ENCODE peak calls at places on chromosomes 2 and 18, in seven cellular contexts. A, O, Y, S, C, I and B are unnamed samples.
A peak's percentile ranks its signal among the peaks of the same experiment; 100 is the strongest.

GRCh38 chr18:22337311-22337710 is 80.4 kb downstream of the CTAGE1 start:
- DNase-seq in A (no peak), O (no peak), Y (no peak), S (no peak), C (no peak), I (no peak), B (peak; percentile 29)

GRCh38 chr18:79133724-79134123 is 64.5 kb downstream of the ATP9B start:
- DNase-seq in A (no peak), O (no peak), Y (peak; percentile 23), S (no peak), C (no peak), I (no peak), B (no peak)

GRCh38 chr18:77222464-77222863 is 27.2 kb upstream of the GALR1 start:
- DNase-seq in A (no peak), O (no peak), Y (no peak), S (no peak), C (no peak), I (no peak), B (no peak)

GRCh38 chr2:111032721-111033532 is 87.8 kb upstream of the BCL2L11 start:
- DNase-seq in A (peak; percentile 87), O (no peak), Y (no peak), S (no peak), C (no peak), I (no peak), B (no peak)

GRCh38 chr2:54271236-54271635 is 15.2 kb upstream of the TSPYL6 start:
- DNase-seq in A (no peak), O (no peak), Y (no peak), S (no peak), C (no peak), I (no peak), B (no peak)

GRCh38 chr2:48829036-48829435 is 73.5 kb upstream of the LHCGR start:
- DNase-seq in A (no peak), O (no peak), Y (no peak), S (no peak), C (no peak), I (no peak), B (no peak)

GRCh38 chr2:171084128-171084527 is 76.6 kb downstream of the TLK1 start:
- DNase-seq in A (no peak), O (no peak), Y (no peak), S (no peak), C (no peak), I (no peak), B (no peak)

GRCh38 chr2:121242976-121243375 is 42.0 kb downstream of the TFCP2L1 start:
- DNase-seq in A (no peak), O (no peak), Y (no peak), S (no peak), C (no peak), I (no peak), B (no peak)

GRCh38 chr18:48924621-48925601 is 25.9 kb downstream of the SMAD7 start:
- DNase-seq in A (no peak), O (no peak), Y (no peak), S (no peak), C (peak; percentile 23), I (peak; percentile 20), B (no peak)

GRCh38 chr18:2845175-2845574 is 1.6 kb upstream of the EMILIN2 start:
- DNase-seq in A (no peak), O (no peak), Y (no peak), S (no peak), C (no peak), I (no peak), B (no peak)

GRCh38 chr2:128473175-128474013 is 154.7 kb upstream of the HS6ST1 start:
- DNase-seq in A (peak; percentile 28), O (no peak), Y (no peak), S (peak; percentile 47), C (peak; percentile 99), I (no peak), B (peak; percentile 93)

GRCh38 chr2:109371481-109372170 is 242.1 kb downstream of the SEPTIN10 start:
- DNase-seq in A (no peak), O (peak; percentile 30), Y (no peak), S (no peak), C (no peak), I (no peak), B (no peak)

GRCh38 chr2:200399046-200399445 is 92.6 kb downstream of the SPATS2L start:
- DNase-seq in A (no peak), O (no peak), Y (no peak), S (peak; percentile 74), C (no peak), I (peak; percentile 41), B (peak; percentile 11)

GRCh38 chr2:18178736-18179349 is 300.4 kb downstream of the KCNS3 start:
- DNase-seq in A (peak; percentile 50), O (no peak), Y (no peak), S (peak; percentile 38), C (no peak), I (peak; percentile 65), B (peak; percentile 73)

GRCh38 chr18:66210875-66211274 is 393.0 kb downstream of the CDH19 start:
- DNase-seq in A (no peak), O (no peak), Y (no peak), S (no peak), C (no peak), I (no peak), B (no peak)

GRCh38 chr2:85357736-85358135 is 3.2 kb downstream of the ELMOD3 start:
- DNase-seq in A (no peak), O (no peak), Y (no peak), S (no peak), C (no peak), I (no peak), B (no peak)

GRCh38 chr2:30780776-30781330 is 26.4 kb downstream of the CAPN13 start:
- DNase-seq in A (peak; percentile 2), O (no peak), Y (no peak), S (no peak), C (no peak), I (no peak), B (no peak)

GRCh38 chr18:49609416-49610284 is 47.8 kb downstream of the LIPG start:
- DNase-seq in A (no peak), O (no peak), Y (no peak), S (no peak), C (no peak), I (no peak), B (no peak)

GRCh38 chr2:238601433-238602222 is 174.9 kb downstream of the ASB1 start:
- DNase-seq in A (no peak), O (no peak), Y (no peak), S (no peak), C (no peak), I (no peak), B (peak; percentile 80)

GRCh38 chr2:64145760-64146159 is 1.5 kb upstream of the PELI1 start:
- DNase-seq in A (no peak), O (no peak), Y (no peak), S (no peak), C (no peak), I (no peak), B (no peak)

GRCh38 chr2:99425022-99425421 is 64.8 kb downstream of the REV1 start:
- DNase-seq in A (no peak), O (no peak), Y (no peak), S (peak; percentile 81), C (no peak), I (peak; percentile 85), B (no peak)

GRCh38 chr2:193373139-193373538 is 1178.4 kb upstream of the TMEFF2 start:
- DNase-seq in A (no peak), O (no peak), Y (no peak), S (no peak), C (no peak), I (peak; percentile 19), B (no peak)

GRCh38 chr2:71934595-71935263 is 212.9 kb downstream of the CYP26B1 start:
- DNase-seq in A (no peak), O (peak; percentile 28), Y (no peak), S (no peak), C (no peak), I (no peak), B (peak; percentile 58)

GRCh38 chr18:11005528-11005927 is 143.8 kb downstream of the PIEZO2 start:
- DNase-seq in A (peak; percentile 72), O (no peak), Y (no peak), S (no peak), C (no peak), I (peak; percentile 95), B (no peak)

GRCh38 chr2:240964221-240964853 is 34.1 kb upstream of the SNED1 start:
- DNase-seq in A (no peak), O (peak; percentile 46), Y (peak; percentile 67), S (no peak), C (no peak), I (no peak), B (no peak)

GRCh38 chr18:70421471-70421870 is 132.6 kb downstream of the SOCS6 start:
- DNase-seq in A (no peak), O (no peak), Y (no peak), S (no peak), C (no peak), I (peak; percentile 85), B (no peak)

GRCh38 chr2:231563378-231563961 is 29.2 kb upstream of the TEX44 start:
- DNase-seq in A (no peak), O (no peak), Y (no peak), S (peak; percentile 48), C (no peak), I (peak; percentile 60), B (peak; percentile 90)

GRCh38 chr2:67446504-67446911 is 49.4 kb downstream of the ETAA1 start:
- DNase-seq in A (no peak), O (no peak), Y (no peak), S (peak; percentile 11), C (no peak), I (peak; percentile 14), B (no peak)

GRCh38 chr18:12027046-12027445 is 45.7 kb downstream of the IMPA2 start:
- DNase-seq in A (no peak), O (no peak), Y (peak; percentile 60), S (no peak), C (no peak), I (no peak), B (peak; percentile 31)